ENCODE peak calls at places on chromosomes 2 and 18, in four cellular contexts. M is MM.1S, P is body of pancreas, B is progenitor cell of endocrine pancreas. H is an unnamed sample.
A peak's percentile ranks its signal among the peaks of the same experiment; 100 is the strongest.

GRCh38 chr18:76558881-76559667 is 64.0 kb upstream of the ZNF516 start:
- DNase-seq in M (no peak), B (no peak), P (no peak), H (no peak)

GRCh38 chr2:99256677-99257076 is 1.2 kb upstream of the LYG2 start:
- DNase-seq in P (no peak), B (no peak), M (no peak), H (no peak)

GRCh38 chr2:49080681-49081080 is 73.6 kb downstream of the FSHR start:
- DNase-seq in P (no peak), M (no peak), B (no peak), H (no peak)

GRCh38 chr18:51196116-51196810 is 1.2 kb downstream of the MEX3C start:
- DNase-seq in P (peak; percentile 48), M (peak; percentile 35), B (no peak), H (no peak)

GRCh38 chr2:8577573-8577972 is 104.3 kb upstream of the ID2 start:
- DNase-seq in B (no peak), M (no peak), P (no peak), H (no peak)

GRCh38 chr2:237181844-237182243 is 96.2 kb downstream of the COPS8 start:
- DNase-seq in M (no peak), B (no peak), P (no peak), H (no peak)

GRCh38 chr2:10774394-10774793 is 38.2 kb downstream of the PDIA6 start:
- DNase-seq in P (no peak), B (no peak), M (no peak), H (no peak)

GRCh38 chr2:70962885-70963878 is 15.2 kb upstream of the ANKRD53 start:
- DNase-seq in M (no peak), B (no peak), P (peak; percentile 12), H (peak; percentile 20)

GRCh38 chr2:152646775-152647174 is 70.5 kb downstream of the PRPF40A start:
- DNase-seq in B (no peak), P (no peak), M (no peak), H (no peak)

GRCh38 chr2:86679036-86679435 is 41.1 kb upstream of the RMND5A start:
- DNase-seq in B (no peak), P (no peak), M (no peak), H (no peak)

GRCh38 chr2:200852605-200853004 is 11.9 kb downstream of the CLK1 start:
- DNase-seq in P (no peak), M (no peak), B (no peak), H (no peak)

GRCh38 chr2:49306925-49307324 is 152.6 kb upstream of the FSHR start:
- DNase-seq in M (no peak), P (no peak), B (no peak), H (no peak)

GRCh38 chr2:83042053-83042452 is 1417.0 kb downstream of the SUCLG1 start:
- DNase-seq in B (no peak), P (no peak), M (no peak), H (no peak)

GRCh38 chr2:58427572-58428285 is 186.6 kb upstream of the FANCL start:
- DNase-seq in B (peak; percentile 49), P (peak; percentile 45), M (peak; percentile 42), H (peak; percentile 24)

GRCh38 chr2:132424526-132425121 is 8.0 kb downstream of the GPR39 start:
- DNase-seq in B (no peak), M (no peak), P (peak; percentile 31), H (no peak)

GRCh38 chr2:74327205-74327604 is 16.0 kb downstream of the SLC4A5 start:
- DNase-seq in M (no peak), P (no peak), B (no peak), H (no peak)
- TF ChIP-seq CTCF in M (no peak), P (no peak), B (no peak), H (no peak)

DNA sequence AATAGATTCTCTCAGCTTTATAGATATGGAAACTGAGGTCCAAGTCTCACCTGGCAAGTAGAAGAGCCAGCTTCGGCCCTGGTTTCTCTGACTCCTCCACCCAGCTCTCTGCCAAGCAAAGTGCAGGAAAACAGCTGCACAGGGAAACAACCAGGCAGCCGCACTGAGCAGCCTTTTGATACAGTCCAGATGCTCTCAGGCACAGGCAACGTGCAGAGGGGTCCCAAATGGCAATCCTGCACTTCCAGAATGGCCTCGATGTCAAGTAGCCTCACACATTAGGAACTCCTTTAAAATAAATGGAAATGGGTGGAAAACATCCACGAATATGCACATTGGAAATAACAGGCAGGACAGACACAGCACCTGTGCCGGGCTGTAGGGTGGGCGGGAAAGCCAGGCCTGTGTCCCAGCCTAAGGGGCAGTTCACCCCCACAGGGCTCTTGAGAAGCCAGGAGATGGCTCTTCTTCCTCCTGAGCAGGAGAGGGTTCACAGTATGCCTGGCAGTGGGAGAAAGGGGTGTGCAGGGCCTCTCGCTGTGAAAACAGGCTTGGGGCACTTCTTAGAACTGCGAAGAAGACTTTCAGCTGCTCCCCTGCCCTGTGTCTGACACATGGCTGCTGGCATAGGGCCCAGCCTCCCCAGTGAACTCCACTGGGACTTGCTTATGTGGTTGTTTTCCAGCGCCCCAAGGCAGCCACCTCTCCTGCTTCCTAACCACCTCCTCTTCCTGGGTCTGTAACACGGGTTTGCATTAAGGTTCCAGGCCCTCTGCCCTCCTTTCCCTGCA is 63.9 kb upstream of the TUBA3E start:
- DNase-seq in P (no peak), B (no peak), M (no peak), H (no peak)
- TF ChIP-seq CTCF in P (no peak), B (no peak), M (no peak), H (no peak)

GRCh38 chr2:187577310-187577709 is 23.1 kb upstream of the TFPI start:
- DNase-seq in M (no peak), P (no peak), B (no peak), H (no peak)
- TF ChIP-seq CTCF in M (no peak), P (no peak), B (peak; percentile 27), H (no peak)

GRCh38 chr18:35122586-35123224 is 81.5 kb downstream of the MAPRE2 start:
- DNase-seq in B (no peak), M (no peak), P (no peak), H (no peak)
- TF ChIP-seq CTCF in B (peak; percentile 35), M (no peak), P (no peak), H (no peak)

GRCh38 chr18:11160303-11160702 is 10.9 kb upstream of the PIEZO2 start:
- DNase-seq in P (no peak), M (no peak), B (no peak), H (no peak)

GRCh38 chr18:11165952-11166351 is 16.6 kb upstream of the PIEZO2 start:
- DNase-seq in B (no peak), M (no peak), P (no peak), H (no peak)

GRCh38 chr18:11165138-11165537 is 15.8 kb upstream of the PIEZO2 start:
- DNase-seq in M (no peak), B (no peak), P (no peak), H (no peak)

GRCh38 chr18:11162889-11163288 is 13.5 kb upstream of the PIEZO2 start:
- DNase-seq in P (no peak), M (no peak), B (no peak), H (no peak)

DNA sequence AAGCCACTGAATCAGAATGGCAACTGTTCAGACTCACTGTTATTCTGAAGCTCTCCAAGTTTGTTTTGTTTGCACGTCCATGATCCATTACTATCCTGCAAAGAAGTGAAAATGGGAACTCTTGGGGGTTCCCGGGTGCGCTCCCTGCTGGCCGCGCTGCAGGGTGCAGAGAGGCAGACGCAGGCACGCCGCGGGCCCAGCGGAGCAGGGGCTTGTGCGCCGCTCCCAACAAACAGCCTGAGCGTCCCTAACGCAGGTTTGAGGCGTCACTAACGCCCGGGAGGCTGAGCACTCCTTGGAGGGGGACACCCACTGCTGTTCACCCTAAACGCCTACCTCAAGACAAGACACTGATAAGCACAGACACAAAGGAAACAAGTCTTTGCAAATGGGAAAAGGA is 14.3 kb upstream of the PIEZO2 start:
- DNase-seq in M (no peak), B (no peak), P (no peak), H (peak; percentile 60)
- TF ChIP-seq CTCF in M (peak; percentile 25), B (peak; percentile 77), P (peak; percentile 40), H (peak; percentile 69)

DNA sequence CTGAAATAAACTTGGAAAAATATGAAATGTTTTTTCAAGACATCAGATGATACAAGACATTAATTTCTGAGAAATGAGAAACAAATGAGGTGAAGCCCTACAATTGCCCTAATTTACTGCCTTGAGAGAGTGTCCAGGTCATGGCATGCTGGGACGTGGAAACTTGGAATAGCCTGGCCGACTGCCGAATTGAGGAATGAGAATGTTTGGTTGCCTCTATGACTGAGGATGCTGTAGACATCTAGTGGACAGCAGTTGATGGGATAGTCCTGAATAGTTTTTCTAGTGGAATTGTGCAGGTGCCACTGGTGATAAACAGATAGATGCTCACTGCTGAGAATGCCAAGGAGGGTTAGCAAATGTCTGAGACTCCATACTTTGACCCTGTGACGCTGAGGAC is 56.4 kb upstream of the CWC22 start:
- DNase-seq in M (no peak), P (no peak), B (no peak), H (no peak)
- TF ChIP-seq CTCF in M (no peak), P (no peak), B (no peak), H (no peak)

H was measured in GM13976.